ENCODE peak calls at places on chromosomes 2 and 18, in six cellular contexts. One of them, this sample, is unnamed.

GRCh38 chr2:216372761-216373291 is 543 bp upstream of the MARCHF4 start:
- DNase-seq in stimulated activated CD4-positive, alpha-beta T cell treated with anti-CD3 and anti-CD28 coated beads, Interleukin-2, amount 100 ng/mL, for 48 hours: no peak
- DNase-seq in NCI-H1417: no peak
- DNase-seq in activated naive CD4-positive, alpha-beta T cell: no peak
- DNase-seq in stromal cell of bone marrow: peak
- DNase-seq in NCI-H1092: no peak
- DNase-seq in this sample: no peak

GRCh38 chr2:44770221-44771187 is 171.0 kb upstream of the SIX3 start:
- DNase-seq in NCI-H1417: peak
- DNase-seq in NCI-H1092: no peak
- DNase-seq in stromal cell of bone marrow: no peak
- DNase-seq in stimulated activated CD4-positive, alpha-beta T cell treated with anti-CD3 and anti-CD28 coated beads, Interleukin-2, amount 100 ng/mL, for 48 hours: no peak
- DNase-seq in activated naive CD4-positive, alpha-beta T cell: no peak
- DNase-seq in this sample: no peak

GRCh38 chr2:144162652-144163051 is 357.3 kb downstream of the ZEB2 start:
- DNase-seq in NCI-H1417: peak
- DNase-seq in stromal cell of bone marrow: no peak
- DNase-seq in activated naive CD4-positive, alpha-beta T cell: no peak
- DNase-seq in NCI-H1092: no peak
- DNase-seq in stimulated activated CD4-positive, alpha-beta T cell treated with anti-CD3 and anti-CD28 coated beads, Interleukin-2, amount 100 ng/mL, for 48 hours: peak
- DNase-seq in this sample: no peak

GRCh38 chr2:102782916-102783315 is 21.1 kb downstream of the TMEM182 start:
- DNase-seq in NCI-H1092: no peak
- DNase-seq in stimulated activated CD4-positive, alpha-beta T cell treated with anti-CD3 and anti-CD28 coated beads, Interleukin-2, amount 100 ng/mL, for 48 hours: no peak
- DNase-seq in activated naive CD4-positive, alpha-beta T cell: no peak
- DNase-seq in stromal cell of bone marrow: no peak
- DNase-seq in NCI-H1417: no peak
- DNase-seq in this sample: no peak

GRCh38 chr2:205076405-205076804 is 531.1 kb downstream of the PARD3B start:
- DNase-seq in stromal cell of bone marrow: no peak
- DNase-seq in stimulated activated CD4-positive, alpha-beta T cell treated with anti-CD3 and anti-CD28 coated beads, Interleukin-2, amount 100 ng/mL, for 48 hours: no peak
- DNase-seq in NCI-H1092: no peak
- DNase-seq in NCI-H1417: no peak
- DNase-seq in activated naive CD4-positive, alpha-beta T cell: no peak
- DNase-seq in this sample: no peak

GRCh38 chr2:207937818-207938217 is 87.5 kb downstream of the PLEKHM3 start:
- DNase-seq in stimulated activated CD4-positive, alpha-beta T cell treated with anti-CD3 and anti-CD28 coated beads, Interleukin-2, amount 100 ng/mL, for 48 hours: no peak
- DNase-seq in activated naive CD4-positive, alpha-beta T cell: no peak
- DNase-seq in NCI-H1417: no peak
- DNase-seq in stromal cell of bone marrow: no peak
- DNase-seq in NCI-H1092: no peak
- DNase-seq in this sample: no peak

GRCh38 chr2:120224256-120224655 is 1.1 kb upstream of the TMEM185B start:
- DNase-seq in NCI-H1417: no peak
- DNase-seq in activated naive CD4-positive, alpha-beta T cell: no peak
- DNase-seq in NCI-H1092: no peak
- DNase-seq in stimulated activated CD4-positive, alpha-beta T cell treated with anti-CD3 and anti-CD28 coated beads, Interleukin-2, amount 100 ng/mL, for 48 hours: no peak
- DNase-seq in stromal cell of bone marrow: no peak
- DNase-seq in this sample: no peak

GRCh38 chr2:58569460-58570185 is 328.5 kb upstream of the FANCL start:
- DNase-seq in stimulated activated CD4-positive, alpha-beta T cell treated with anti-CD3 and anti-CD28 coated beads, Interleukin-2, amount 100 ng/mL, for 48 hours: no peak
- DNase-seq in stromal cell of bone marrow: no peak
- DNase-seq in activated naive CD4-positive, alpha-beta T cell: no peak
- DNase-seq in NCI-H1417: no peak
- DNase-seq in NCI-H1092: no peak
- DNase-seq in this sample: no peak

GRCh38 chr18:51066273-51066672 is 36.3 kb downstream of the SMAD4 start:
- DNase-seq in NCI-H1417: no peak
- DNase-seq in NCI-H1092: no peak
- DNase-seq in activated naive CD4-positive, alpha-beta T cell: no peak
- DNase-seq in stromal cell of bone marrow: no peak
- DNase-seq in stimulated activated CD4-positive, alpha-beta T cell treated with anti-CD3 and anti-CD28 coated beads, Interleukin-2, amount 100 ng/mL, for 48 hours: no peak
- DNase-seq in this sample: no peak

GRCh38 chr2:189654641-189655040 is 6.6 kb upstream of the ASNSD1 start:
- DNase-seq in NCI-H1417: no peak
- DNase-seq in stromal cell of bone marrow: no peak
- DNase-seq in NCI-H1092: no peak
- DNase-seq in activated naive CD4-positive, alpha-beta T cell: no peak
- DNase-seq in stimulated activated CD4-positive, alpha-beta T cell treated with anti-CD3 and anti-CD28 coated beads, Interleukin-2, amount 100 ng/mL, for 48 hours: no peak
- DNase-seq in this sample: no peak

GRCh38 chr2:72888438-72889202 is 1.4 kb downstream of the SPR start:
- DNase-seq in stimulated activated CD4-positive, alpha-beta T cell treated with anti-CD3 and anti-CD28 coated beads, Interleukin-2, amount 100 ng/mL, for 48 hours: no peak
- DNase-seq in activated naive CD4-positive, alpha-beta T cell: no peak
- DNase-seq in NCI-H1092: no peak
- DNase-seq in NCI-H1417: no peak
- DNase-seq in stromal cell of bone marrow: no peak
- DNase-seq in this sample: no peak

GRCh38 chr18:32661486-32662299 is 111.1 kb downstream of the KLHL14 start:
- DNase-seq in stromal cell of bone marrow: no peak
- DNase-seq in NCI-H1092: no peak
- DNase-seq in stimulated activated CD4-positive, alpha-beta T cell treated with anti-CD3 and anti-CD28 coated beads, Interleukin-2, amount 100 ng/mL, for 48 hours: no peak
- DNase-seq in NCI-H1417: no peak
- DNase-seq in activated naive CD4-positive, alpha-beta T cell: no peak
- DNase-seq in this sample: no peak

GRCh38 chr2:126657146-126657635 is 1.2 kb downstream of the GYPC start:
- DNase-seq in NCI-H1417: no peak
- DNase-seq in NCI-H1092: no peak
- DNase-seq in activated naive CD4-positive, alpha-beta T cell: peak
- DNase-seq in stimulated activated CD4-positive, alpha-beta T cell treated with anti-CD3 and anti-CD28 coated beads, Interleukin-2, amount 100 ng/mL, for 48 hours: no peak
- DNase-seq in stromal cell of bone marrow: peak
- DNase-seq in this sample: no peak

GRCh38 chr2:159088906-159089305 is 120.5 kb downstream of the TANC1 start:
- DNase-seq in NCI-H1092: no peak
- DNase-seq in activated naive CD4-positive, alpha-beta T cell: no peak
- DNase-seq in stromal cell of bone marrow: no peak
- DNase-seq in stimulated activated CD4-positive, alpha-beta T cell treated with anti-CD3 and anti-CD28 coated beads, Interleukin-2, amount 100 ng/mL, for 48 hours: no peak
- DNase-seq in NCI-H1417: no peak
- DNase-seq in this sample: no peak

GRCh38 chr2:223363085-223363484 is 239.1 kb downstream of the SCG2 start:
- DNase-seq in NCI-H1417: no peak
- DNase-seq in stromal cell of bone marrow: no peak
- DNase-seq in activated naive CD4-positive, alpha-beta T cell: no peak
- DNase-seq in stimulated activated CD4-positive, alpha-beta T cell treated with anti-CD3 and anti-CD28 coated beads, Interleukin-2, amount 100 ng/mL, for 48 hours: no peak
- DNase-seq in NCI-H1092: no peak
- DNase-seq in this sample: peak

GRCh38 chr2:137729305-137729704 is 235.0 kb upstream of the HNMT start:
- DNase-seq in NCI-H1417: no peak
- DNase-seq in stromal cell of bone marrow: no peak
- DNase-seq in stimulated activated CD4-positive, alpha-beta T cell treated with anti-CD3 and anti-CD28 coated beads, Interleukin-2, amount 100 ng/mL, for 48 hours: no peak
- DNase-seq in activated naive CD4-positive, alpha-beta T cell: no peak
- DNase-seq in NCI-H1092: no peak
- DNase-seq in this sample: no peak

GRCh38 chr2:32135409-32135808 is 30.3 kb upstream of the SLC30A6 start:
- DNase-seq in stimulated activated CD4-positive, alpha-beta T cell treated with anti-CD3 and anti-CD28 coated beads, Interleukin-2, amount 100 ng/mL, for 48 hours: no peak
- DNase-seq in NCI-H1092: no peak
- DNase-seq in NCI-H1417: no peak
- DNase-seq in stromal cell of bone marrow: peak
- DNase-seq in activated naive CD4-positive, alpha-beta T cell: no peak
- DNase-seq in this sample: no peak

GRCh38 chr2:240126731-240127130 is 9.4 kb downstream of the COPS9 start:
- DNase-seq in NCI-H1417: no peak
- DNase-seq in stimulated activated CD4-positive, alpha-beta T cell treated with anti-CD3 and anti-CD28 coated beads, Interleukin-2, amount 100 ng/mL, for 48 hours: no peak
- DNase-seq in stromal cell of bone marrow: no peak
- DNase-seq in activated naive CD4-positive, alpha-beta T cell: no peak
- DNase-seq in NCI-H1092: no peak
- DNase-seq in this sample: no peak

GRCh38 chr2:150474326-150475074 is 13.0 kb downstream of the RND3 start:
- DNase-seq in stimulated activated CD4-positive, alpha-beta T cell treated with anti-CD3 and anti-CD28 coated beads, Interleukin-2, amount 100 ng/mL, for 48 hours: no peak
- DNase-seq in NCI-H1417: no peak
- DNase-seq in stromal cell of bone marrow: no peak
- DNase-seq in activated naive CD4-positive, alpha-beta T cell: no peak
- DNase-seq in NCI-H1092: no peak
- DNase-seq in this sample: no peak

GRCh38 chr18:55280515-55280914 is 307.5 kb downstream of the TCF4 start:
- DNase-seq in NCI-H1092: peak
- DNase-seq in stromal cell of bone marrow: no peak
- DNase-seq in NCI-H1417: peak
- DNase-seq in stimulated activated CD4-positive, alpha-beta T cell treated with anti-CD3 and anti-CD28 coated beads, Interleukin-2, amount 100 ng/mL, for 48 hours: no peak
- DNase-seq in activated naive CD4-positive, alpha-beta T cell: no peak
- DNase-seq in this sample: no peak

GRCh38 chr18:79361766-79362522 is 33.8 kb upstream of the NFATC1 start:
- DNase-seq in stromal cell of bone marrow: no peak
- DNase-seq in NCI-H1092: no peak
- DNase-seq in NCI-H1417: no peak
- DNase-seq in activated naive CD4-positive, alpha-beta T cell: no peak
- DNase-seq in stimulated activated CD4-positive, alpha-beta T cell treated with anti-CD3 and anti-CD28 coated beads, Interleukin-2, amount 100 ng/mL, for 48 hours: no peak
- DNase-seq in this sample: no peak

GRCh38 chr2:98846041-98846440 is 90.0 kb downstream of the CRACDL start:
- DNase-seq in activated naive CD4-positive, alpha-beta T cell: no peak
- DNase-seq in NCI-H1417: no peak
- DNase-seq in stimulated activated CD4-positive, alpha-beta T cell treated with anti-CD3 and anti-CD28 coated beads, Interleukin-2, amount 100 ng/mL, for 48 hours: no peak
- DNase-seq in NCI-H1092: no peak
- DNase-seq in stromal cell of bone marrow: no peak
- DNase-seq in this sample: no peak

GRCh38 chr2:240922234-240922981 is 16.3 kb downstream of the CROCC2 start:
- DNase-seq in activated naive CD4-positive, alpha-beta T cell: no peak
- DNase-seq in stromal cell of bone marrow: no peak
- DNase-seq in NCI-H1092: no peak
- DNase-seq in stimulated activated CD4-positive, alpha-beta T cell treated with anti-CD3 and anti-CD28 coated beads, Interleukin-2, amount 100 ng/mL, for 48 hours: no peak
- DNase-seq in NCI-H1417: no peak
- DNase-seq in this sample: no peak